ENCODE peak calls at places on chromosomes 5 and 9, in five cellular contexts. X, R, T, I and F are unnamed samples.

GRCh38 chr9:114894801-114895433 is 35.5 kb downstream of the TNFSF8 start:
- DNase-seq in X (no peak), R (no peak), T (peak; percentile 27), I (peak; percentile 88), F (peak; percentile 48)

GRCh38 chr5:474826-475661 is 32.1 kb downstream of the EXOC3 start:
- DNase-seq in X (peak; percentile 77), R (no peak), T (no peak), I (no peak), F (no peak)

GRCh38 chr5:146635443-146635842 is 119.5 kb upstream of the GPR151 start:
- DNase-seq in X (no peak), R (no peak), T (no peak), I (no peak), F (no peak)

GRCh38 chr9:111866976-111867375 is 29.6 kb upstream of the UGCG start:
- DNase-seq in X (no peak), R (no peak), T (no peak), I (peak; percentile 88), F (no peak)

GRCh38 chr9:121281614-121282291 is 13.8 kb downstream of the GSN start:
- DNase-seq in X (peak; percentile 89), R (peak; percentile 92), T (peak; percentile 86), I (peak; percentile 99), F (no peak)

GRCh38 chr5:34536699-34537098 is 119.4 kb upstream of the RAI14 start:
- DNase-seq in X (no peak), R (no peak), T (no peak), I (no peak), F (no peak)

GRCh38 chr9:109908459-109909390 is 128.7 kb downstream of the PALM2AKAP2 start:
- DNase-seq in X (no peak), R (no peak), T (no peak), I (no peak), F (no peak)

GRCh38 chr5:148335259-148335658 is at the start of gene SPINK9:
- DNase-seq in X (no peak), R (no peak), T (no peak), I (no peak), F (no peak)

GRCh38 chr9:114094971-114095370 is 4.1 kb downstream of the KIF12 start:
- DNase-seq in X (no peak), R (no peak), T (no peak), I (no peak), F (no peak)

GRCh38 chr9:109110326-109111014 is 9.3 kb downstream of the TMEM245 start:
- DNase-seq in X (no peak), R (no peak), T (no peak), I (peak; percentile 57), F (no peak)

DNA sequence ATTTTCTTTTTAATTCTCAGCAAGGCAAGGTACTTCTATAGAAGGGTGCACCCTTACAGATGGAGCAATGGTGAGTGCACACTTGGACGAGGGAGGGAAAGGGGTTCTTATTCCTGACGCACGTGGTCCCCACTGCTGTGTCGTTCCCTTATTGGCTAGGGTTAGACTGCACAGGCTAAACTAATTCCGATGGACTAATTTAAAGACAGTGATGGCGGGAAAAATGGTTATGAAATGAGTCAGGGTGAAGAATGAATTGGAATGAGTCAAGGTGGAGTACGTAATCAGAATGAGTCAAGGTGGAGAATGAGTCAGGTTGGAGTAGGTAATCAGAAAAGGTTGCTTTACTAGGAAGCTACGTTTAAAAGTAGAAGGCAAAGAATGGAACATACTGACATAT is 2.0 kb upstream of the HMGCS1 start:
- DNase-seq in X (no peak), R (no peak), T (no peak), I (peak; percentile 80), F (no peak)
- H3K27ac ChIP-seq in X (no peak overlapping the region), R (no peak overlapping the region), T (no peak overlapping the region), I (no peak overlapping the region), F (no peak overlapping the region)

GRCh38 chr5:176769911-176770310 is 40.4 kb upstream of the UNC5A start:
- DNase-seq in X (peak; percentile 24), R (no peak), T (no peak), I (no peak), F (no peak)
- H3K27ac ChIP-seq in X (no peak overlapping the region), R (no peak overlapping the region), T (no peak overlapping the region), I (no peak overlapping the region), F (no peak overlapping the region)

DNA sequence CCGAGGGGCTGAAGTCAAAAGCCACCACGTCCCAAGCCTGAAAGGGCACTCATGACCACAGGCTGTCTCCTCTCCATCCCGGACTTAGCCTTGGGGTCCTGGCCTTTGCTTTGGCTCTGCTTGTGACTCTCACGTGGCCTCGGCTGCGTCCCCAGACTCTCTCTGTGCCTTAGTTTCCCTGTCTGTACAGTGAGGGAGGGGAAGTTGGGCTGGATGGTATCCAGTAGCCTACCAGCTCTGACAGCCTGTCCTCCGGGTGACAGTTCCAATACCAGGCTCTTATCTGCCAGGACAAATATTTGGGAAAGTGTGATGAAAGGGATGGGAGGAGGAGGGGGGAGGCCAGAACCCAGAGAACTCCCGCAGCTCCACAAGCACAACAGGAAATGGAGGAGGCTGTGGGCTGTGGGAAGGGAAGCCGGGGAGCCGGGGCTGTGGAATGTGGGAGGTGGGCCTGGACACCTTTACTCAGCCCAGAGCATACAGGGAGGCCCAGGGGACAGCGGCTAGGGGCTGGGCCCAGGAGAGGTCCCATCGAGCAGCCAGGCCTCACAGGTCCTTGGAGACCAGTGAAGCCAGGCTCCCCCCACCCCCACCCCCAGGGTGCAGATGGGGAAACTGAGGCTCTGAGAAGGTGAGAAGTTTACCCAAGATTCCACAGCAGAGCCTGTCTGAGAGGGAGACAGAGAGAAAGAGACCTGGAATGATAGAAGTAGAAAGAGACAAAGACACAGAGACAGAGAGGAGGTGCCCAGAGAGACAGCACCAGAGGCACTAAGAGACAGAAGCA is 18.3 kb downstream of the PDGFRB start:
- DNase-seq in X (no peak), R (no peak), T (no peak), I (no peak), F (no peak)
- H3K27ac ChIP-seq in X (peak overlapping the region; percentile 89), R (no peak overlapping the region), T (peak overlapping the region; percentile 92), I (no peak overlapping the region), F (peak overlapping the region; percentile 56)

DNA sequence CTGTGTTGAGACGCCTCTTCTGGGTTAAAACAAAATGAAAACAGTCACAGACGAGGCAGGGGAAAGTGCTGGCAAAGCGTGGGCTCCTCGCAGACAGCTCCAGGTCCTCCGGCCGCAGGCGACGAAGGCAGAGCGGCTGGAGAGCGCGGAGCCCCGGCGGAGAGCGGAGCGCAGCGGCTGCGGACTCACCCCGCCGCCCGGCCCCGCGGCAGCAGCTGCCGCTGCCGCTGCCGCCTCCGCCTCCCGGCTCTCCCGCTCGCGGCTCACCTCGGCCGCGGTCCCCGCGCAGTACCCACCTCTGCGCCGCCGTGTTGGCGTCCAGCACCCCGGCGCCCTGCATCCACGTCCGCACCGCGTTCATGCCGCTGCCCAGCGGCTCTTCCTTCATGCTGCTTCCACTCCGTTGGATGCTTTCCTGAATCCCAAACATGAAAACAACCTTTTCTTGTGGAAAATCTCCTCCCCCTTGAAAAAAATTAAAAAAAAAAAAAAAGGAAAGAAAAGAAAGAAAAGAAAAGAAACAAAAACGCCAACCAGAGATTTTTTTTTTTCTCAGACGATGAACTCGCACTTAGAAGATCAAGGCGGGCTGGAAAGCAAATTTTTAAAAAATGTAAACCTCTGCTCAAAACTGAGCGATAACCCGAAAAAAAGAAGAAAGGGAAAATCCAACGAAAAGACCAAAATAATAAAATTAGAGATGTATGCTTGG is 511 bp downstream of the EBF1 start:
- DNase-seq in X (peak; percentile 78), R (no peak), T (no peak), I (peak; percentile 50), F (peak; percentile 66)
- H3K27ac ChIP-seq in X (peak overlapping the region; percentile 83), R (peak overlapping the region; percentile 94), T (peak overlapping the region; percentile 78), I (no peak overlapping the region), F (peak overlapping the region; percentile 65)